ENCODE peak calls at places on chromosomes 12 and 14, in eight cellular contexts. One of them, this sample, is unnamed.

GRCh38 chr12:90484130-90484529 is 470.8 kb downstream of the CCER1 start:
- DNase-seq in transverse colon: no peak
- DNase-seq in GM12878: no peak
- DNase-seq in stomach: no peak
- DNase-seq in A549: no peak
- DNase-seq in sigmoid colon: no peak
- DNase-seq in SK-N-SH: no peak
- DNase-seq in suprapubic skin: no peak
- DNase-seq in this sample: no peak

GRCh38 chr14:94097091-94097490 is 13.4 kb upstream of the IFI27 start:
- DNase-seq in transverse colon: no peak
- DNase-seq in GM12878: no peak
- DNase-seq in stomach: no peak
- DNase-seq in A549: no peak
- DNase-seq in sigmoid colon: no peak
- DNase-seq in SK-N-SH: no peak
- DNase-seq in suprapubic skin: no peak
- DNase-seq in this sample: no peak

GRCh38 chr12:109385339-109386078 is 37.8 kb downstream of the MYO1H start:
- DNase-seq in transverse colon: no peak
- DNase-seq in GM12878: no peak
- DNase-seq in stomach: no peak
- DNase-seq in A549: peak
- DNase-seq in sigmoid colon: no peak
- DNase-seq in SK-N-SH: peak
- DNase-seq in suprapubic skin: peak
- DNase-seq in this sample: peak

GRCh38 chr12:123983822-123984485 is 10.9 kb downstream of the ZNF664 start:
- DNase-seq in transverse colon: peak
- DNase-seq in GM12878: no peak
- DNase-seq in stomach: peak
- DNase-seq in A549: peak
- DNase-seq in sigmoid colon: no peak
- DNase-seq in SK-N-SH: peak
- DNase-seq in suprapubic skin: no peak
- DNase-seq in this sample: peak

GRCh38 chr12:13379531-13379930 is 183.0 kb downstream of the EMP1 start:
- DNase-seq in transverse colon: no peak
- DNase-seq in GM12878: no peak
- DNase-seq in stomach: no peak
- DNase-seq in A549: no peak
- DNase-seq in sigmoid colon: no peak
- DNase-seq in SK-N-SH: no peak
- DNase-seq in suprapubic skin: no peak
- DNase-seq in this sample: no peak

GRCh38 chr12:125683748-125684381 is 618.6 kb downstream of the AACS start:
- DNase-seq in transverse colon: peak
- DNase-seq in GM12878: no peak
- DNase-seq in stomach: peak
- DNase-seq in A549: peak
- DNase-seq in sigmoid colon: no peak
- DNase-seq in SK-N-SH: peak
- DNase-seq in suprapubic skin: no peak
- DNase-seq in this sample: no peak

GRCh38 chr14:21320913-21321312 is 41.0 kb downstream of the RPGRIP1 start:
- DNase-seq in transverse colon: no peak
- DNase-seq in GM12878: no peak
- DNase-seq in stomach: no peak
- DNase-seq in A549: no peak
- DNase-seq in sigmoid colon: no peak
- DNase-seq in SK-N-SH: no peak
- DNase-seq in suprapubic skin: no peak
- DNase-seq in this sample: no peak

GRCh38 chr12:103495783-103496456 is at the start of gene C12orf42:
- DNase-seq in transverse colon: peak
- DNase-seq in GM12878: peak
- DNase-seq in stomach: no peak
- DNase-seq in A549: peak
- DNase-seq in sigmoid colon: no peak
- DNase-seq in SK-N-SH: peak
- DNase-seq in suprapubic skin: no peak
- DNase-seq in this sample: no peak

GRCh38 chr12:467591-467990 is 7.9 kb downstream of the B4GALNT3 start:
- DNase-seq in transverse colon: no peak
- DNase-seq in GM12878: no peak
- DNase-seq in stomach: no peak
- DNase-seq in A549: no peak
- DNase-seq in sigmoid colon: no peak
- DNase-seq in SK-N-SH: no peak
- DNase-seq in suprapubic skin: no peak
- DNase-seq in this sample: no peak

GRCh38 chr14:78606111-78606510 is 435.9 kb downstream of the NRXN3 start:
- DNase-seq in transverse colon: no peak
- DNase-seq in GM12878: no peak
- DNase-seq in stomach: no peak
- DNase-seq in A549: no peak
- DNase-seq in sigmoid colon: no peak
- DNase-seq in SK-N-SH: no peak
- DNase-seq in suprapubic skin: no peak
- DNase-seq in this sample: no peak

GRCh38 chr14:23356036-23356435 is 3.3 kb upstream of the SLC22A17 start:
- DNase-seq in transverse colon: no peak
- DNase-seq in GM12878: no peak
- DNase-seq in stomach: no peak
- DNase-seq in A549: no peak
- DNase-seq in sigmoid colon: no peak
- DNase-seq in SK-N-SH: no peak
- DNase-seq in suprapubic skin: no peak
- DNase-seq in this sample: no peak

GRCh38 chr12:53739285-53740129 is 12.3 kb upstream of the CALCOCO1 start:
- DNase-seq in transverse colon: no peak
- DNase-seq in GM12878: no peak
- DNase-seq in stomach: no peak
- DNase-seq in A549: no peak
- DNase-seq in sigmoid colon: no peak
- DNase-seq in SK-N-SH: peak
- DNase-seq in suprapubic skin: no peak
- DNase-seq in this sample: no peak

GRCh38 chr14:41663478-41663845 is 56.8 kb downstream of the LRFN5 start:
- DNase-seq in transverse colon: no peak
- DNase-seq in GM12878: no peak
- DNase-seq in stomach: no peak
- DNase-seq in A549: no peak
- DNase-seq in sigmoid colon: no peak
- DNase-seq in SK-N-SH: no peak
- DNase-seq in suprapubic skin: no peak
- DNase-seq in this sample: no peak

GRCh38 chr14:55802986-55803431 is 223.0 kb downstream of the KTN1 start:
- DNase-seq in transverse colon: no peak
- DNase-seq in GM12878: no peak
- DNase-seq in stomach: no peak
- DNase-seq in A549: peak
- DNase-seq in sigmoid colon: no peak
- DNase-seq in SK-N-SH: no peak
- DNase-seq in suprapubic skin: no peak
- DNase-seq in this sample: no peak

GRCh38 chr12:25276199-25276937 is 25.6 kb upstream of the KRAS start:
- DNase-seq in transverse colon: peak
- DNase-seq in GM12878: no peak
- DNase-seq in stomach: peak
- DNase-seq in A549: peak
- DNase-seq in sigmoid colon: peak
- DNase-seq in SK-N-SH: peak
- DNase-seq in suprapubic skin: no peak
- DNase-seq in this sample: peak

GRCh38 chr12:120066341-120066740 is 50.2 kb downstream of the RAB35 start:
- DNase-seq in transverse colon: no peak
- DNase-seq in GM12878: no peak
- DNase-seq in stomach: no peak
- DNase-seq in A549: no peak
- DNase-seq in sigmoid colon: no peak
- DNase-seq in SK-N-SH: no peak
- DNase-seq in suprapubic skin: no peak
- DNase-seq in this sample: no peak

GRCh38 chr12:129877383-129877782 is 26.4 kb downstream of the TMEM132D start:
- DNase-seq in transverse colon: no peak
- DNase-seq in GM12878: no peak
- DNase-seq in stomach: no peak
- DNase-seq in A549: no peak
- DNase-seq in sigmoid colon: no peak
- DNase-seq in SK-N-SH: no peak
- DNase-seq in suprapubic skin: no peak
- DNase-seq in this sample: no peak

GRCh38 chr14:61111145-61112130 is 130.4 kb downstream of the SLC38A6 start:
- DNase-seq in transverse colon: no peak
- DNase-seq in GM12878: no peak
- DNase-seq in stomach: no peak
- DNase-seq in A549: no peak
- DNase-seq in sigmoid colon: no peak
- DNase-seq in SK-N-SH: no peak
- DNase-seq in suprapubic skin: no peak
- DNase-seq in this sample: no peak

GRCh38 chr12:47757840-47758583 is 668 bp downstream of the RAPGEF3 start:
- DNase-seq in transverse colon: peak
- DNase-seq in GM12878: no peak
- DNase-seq in stomach: peak
- DNase-seq in A549: no peak
- DNase-seq in sigmoid colon: no peak
- DNase-seq in SK-N-SH: no peak
- DNase-seq in suprapubic skin: no peak
- DNase-seq in this sample: peak

GRCh38 chr14:66482873-66483272 is 3.3 kb upstream of the CCDC196 start:
- DNase-seq in transverse colon: no peak
- DNase-seq in GM12878: no peak
- DNase-seq in stomach: no peak
- DNase-seq in A549: no peak
- DNase-seq in sigmoid colon: no peak
- DNase-seq in SK-N-SH: no peak
- DNase-seq in suprapubic skin: no peak
- DNase-seq in this sample: no peak

GRCh38 chr12:21169878-21170472 is 39.0 kb downstream of the SLCO1B1 start:
- DNase-seq in transverse colon: peak
- DNase-seq in GM12878: no peak
- DNase-seq in stomach: peak
- DNase-seq in A549: peak
- DNase-seq in sigmoid colon: no peak
- DNase-seq in SK-N-SH: peak
- DNase-seq in suprapubic skin: no peak
- DNase-seq in this sample: no peak

GRCh38 chr12:50239355-50239891 is 43.9 kb downstream of the LIMA1 start:
- DNase-seq in transverse colon: no peak
- DNase-seq in GM12878: no peak
- DNase-seq in stomach: no peak
- DNase-seq in A549: no peak
- DNase-seq in sigmoid colon: no peak
- DNase-seq in SK-N-SH: no peak
- DNase-seq in suprapubic skin: no peak
- DNase-seq in this sample: no peak

GRCh38 chr14:91417134-91417982 is at the start of gene CCDC88C:
- DNase-seq in transverse colon: peak
- DNase-seq in GM12878: no peak
- DNase-seq in stomach: peak
- DNase-seq in A549: peak
- DNase-seq in sigmoid colon: no peak
- DNase-seq in SK-N-SH: peak
- DNase-seq in suprapubic skin: peak
- DNase-seq in this sample: no peak

GRCh38 chr12:26723379-26724308 is 109.3 kb downstream of the ITPR2 start:
- DNase-seq in transverse colon: no peak
- DNase-seq in GM12878: no peak
- DNase-seq in stomach: no peak
- DNase-seq in A549: no peak
- DNase-seq in sigmoid colon: no peak
- DNase-seq in SK-N-SH: no peak
- DNase-seq in suprapubic skin: no peak
- DNase-seq in this sample: peak
- TF ChIP-seq EP300 in transverse colon: no peak
- TF ChIP-seq EP300 in GM12878: peak
- TF ChIP-seq EP300 in stomach: no peak
- TF ChIP-seq EP300 in A549: no peak
- TF ChIP-seq EP300 in sigmoid colon: no peak
- TF ChIP-seq EP300 in SK-N-SH: no peak
- TF ChIP-seq EP300 in suprapubic skin: no peak
- TF ChIP-seq EP300 in this sample: no peak

GRCh38 chr14:102554835-102555819 is 37.3 kb upstream of the RCOR1 start:
- DNase-seq in transverse colon: peak
- DNase-seq in GM12878: no peak
- DNase-seq in stomach: peak
- DNase-seq in A549: no peak
- DNase-seq in sigmoid colon: no peak
- DNase-seq in SK-N-SH: peak
- DNase-seq in suprapubic skin: no peak
- DNase-seq in this sample: peak
- H3K27ac ChIP-seq in transverse colon: peak
- H3K27ac ChIP-seq in GM12878: peak
- H3K27ac ChIP-seq in stomach: peak
- H3K27ac ChIP-seq in A549: no peak
- H3K27ac ChIP-seq in sigmoid colon: peak
- H3K27ac ChIP-seq in SK-N-SH: no peak
- H3K27ac ChIP-seq in suprapubic skin: peak
- H3K27ac ChIP-seq in this sample: no peak

DNA sequence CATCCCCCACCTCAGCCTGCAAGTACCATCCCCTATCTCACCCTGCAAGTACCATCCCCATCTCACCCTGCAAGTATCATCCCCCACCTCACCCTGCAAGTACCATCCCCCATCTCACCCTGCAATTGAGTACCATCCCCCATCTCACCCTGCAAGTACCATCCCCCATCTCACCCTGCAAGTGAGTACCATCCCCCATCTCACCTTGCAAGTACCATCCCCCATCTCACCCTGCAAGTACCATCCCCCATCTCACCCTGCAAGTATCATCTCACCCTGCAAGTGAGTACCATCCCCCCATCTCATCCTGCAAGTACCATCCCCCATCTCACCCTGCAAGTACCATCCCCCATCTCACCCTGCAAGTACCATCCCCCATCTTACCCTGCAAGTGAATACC is 45.0 kb downstream of the ZC3H14 start:
- DNase-seq in transverse colon: no peak
- DNase-seq in GM12878: no peak
- DNase-seq in stomach: no peak
- DNase-seq in A549: peak
- DNase-seq in sigmoid colon: no peak
- DNase-seq in SK-N-SH: no peak
- DNase-seq in suprapubic skin: no peak
- DNase-seq in this sample: no peak
- TF ChIP-seq EP300 in transverse colon: no peak
- TF ChIP-seq EP300 in GM12878: no peak
- TF ChIP-seq EP300 in stomach: no peak
- TF ChIP-seq EP300 in A549: no peak
- TF ChIP-seq EP300 in sigmoid colon: no peak
- TF ChIP-seq EP300 in SK-N-SH: no peak
- TF ChIP-seq EP300 in suprapubic skin: no peak
- TF ChIP-seq EP300 in this sample: no peak

DNA sequence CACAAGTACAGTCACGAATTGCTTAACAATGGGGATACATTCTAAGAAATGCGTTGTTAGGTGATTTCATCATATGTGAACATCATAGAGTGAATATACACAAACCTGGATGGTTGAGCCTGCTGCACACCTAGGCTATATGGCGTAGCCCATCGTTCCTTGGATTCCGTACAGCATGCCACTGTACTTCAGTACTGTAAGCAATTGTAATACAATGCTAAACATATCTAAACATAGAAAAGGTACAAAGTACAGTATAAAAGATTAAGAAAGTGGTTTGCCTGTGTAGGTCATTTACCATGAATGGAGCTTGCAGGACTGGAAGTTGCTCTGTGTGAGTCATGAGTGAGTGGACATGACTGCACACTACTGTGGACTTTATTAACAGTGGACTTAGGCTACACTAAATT is 286.2 kb downstream of the CACNA1C start:
- DNase-seq in transverse colon: peak
- DNase-seq in GM12878: no peak
- DNase-seq in stomach: no peak
- DNase-seq in A549: peak
- DNase-seq in sigmoid colon: no peak
- DNase-seq in SK-N-SH: no peak
- DNase-seq in suprapubic skin: no peak
- DNase-seq in this sample: no peak
- H3K27ac ChIP-seq in transverse colon: peak
- H3K27ac ChIP-seq in GM12878: no peak
- H3K27ac ChIP-seq in stomach: no peak
- H3K27ac ChIP-seq in A549: no peak
- H3K27ac ChIP-seq in sigmoid colon: no peak
- H3K27ac ChIP-seq in SK-N-SH: no peak
- H3K27ac ChIP-seq in suprapubic skin: no peak
- H3K27ac ChIP-seq in this sample: no peak